ENCODE peak calls at places on chromosomes 11 and 22, in four cellular contexts. C is K562, J is GM12878, W is HepG2. M is an unnamed sample.

GRCh38 chr11:122717264-122717867 is 61.8 kb downstream of the UBASH3B start:
- DNase-seq in C (no peak), J (peak), W (no peak), M (no peak)

GRCh38 chr11:122976734-122977454 is 4.7 kb downstream of the BSX start:
- DNase-seq in C (no peak), J (no peak), W (no peak), M (no peak)

GRCh38 chr22:18068381-18068988 is 9.3 kb upstream of the PEX26 start:
- DNase-seq in C (no peak), J (no peak), W (peak), M (no peak)

GRCh38 chr11:102438311-102439062 is 14.1 kb downstream of the TMEM123 start:
- DNase-seq in C (no peak), J (no peak), W (peak), M (no peak)

GRCh38 chr11:68903288-68903630 is 373 bp downstream of the MRPL21 start:
- DNase-seq in C (no peak), J (no peak), W (no peak), M (no peak)

GRCh38 chr11:2818503-2818902 is 67.1 kb downstream of the CDKN1C start:
- DNase-seq in C (no peak), J (no peak), W (no peak), M (no peak)

GRCh38 chr22:37894939-37895670 is 11.0 kb upstream of the MICALL1 start:
- DNase-seq in C (no peak), J (no peak), W (no peak), M (no peak)

GRCh38 chr22:20316217-20316843 is 3.5 kb downstream of the DGCR6L start:
- DNase-seq in C (no peak), J (no peak), W (no peak), M (no peak)

GRCh38 chr11:61787928-61788491 is 4.4 kb downstream of the TMEM258 start:
- DNase-seq in C (peak), J (no peak), W (peak), M (peak)

GRCh38 chr22:36081023-36081431 is 52.4 kb upstream of the RBFOX2 start:
- DNase-seq in C (no peak), J (no peak), W (no peak), M (no peak)

GRCh38 chr11:90555477-90555876 is 332.6 kb upstream of the CHORDC1 start:
- DNase-seq in C (no peak), J (no peak), W (no peak), M (no peak)

GRCh38 chr22:27461470-27461869 is 340.1 kb downstream of the MN1 start:
- DNase-seq in C (no peak), J (no peak), W (no peak), M (peak)

GRCh38 chr11:113473983-113474361 is 1.2 kb downstream of the DRD2 start:
- DNase-seq in C (no peak), J (no peak), W (no peak), M (peak)

GRCh38 chr11:47494996-47495855 is 46.3 kb upstream of the RAPSN start:
- DNase-seq in C (no peak), J (no peak), W (no peak), M (no peak)

GRCh38 chr11:4044971-4045646 is 49.5 kb upstream of the RRM1 start:
- DNase-seq in C (no peak), J (no peak), W (peak), M (no peak)

GRCh38 chr11:3627291-3627690 is 14.5 kb downstream of the ART5 start:
- DNase-seq in C (no peak), J (no peak), W (no peak), M (no peak)

GRCh38 chr11:60844870-60845221 is 2.9 kb downstream of the CCDC86 start:
- DNase-seq in C (no peak), J (no peak), W (peak), M (no peak)

GRCh38 chr11:36405585-36406367 is 104.3 kb downstream of the TRAF6 start:
- DNase-seq in C (no peak), J (no peak), W (no peak), M (no peak)

GRCh38 chr11:102886999-102887398 is 12.2 kb upstream of the MMP12 start:
- DNase-seq in C (no peak), J (no peak), W (no peak), M (no peak)

GRCh38 chr11:25961539-25961938 is 370.4 kb upstream of the ANO3 start:
- DNase-seq in C (no peak), J (no peak), W (no peak), M (no peak)

GRCh38 chr11:126061707-126062678 is 673 bp downstream of the CDON start:
- DNase-seq in C (no peak), J (no peak), W (peak), M (peak)

GRCh38 chr11:72406536-72407507 is 27.5 kb downstream of the CLPB start:
- DNase-seq in C (no peak), J (no peak), W (peak), M (no peak)

GRCh38 chr11:36441610-36442208 is 68.4 kb downstream of the TRAF6 start:
- DNase-seq in C (no peak), J (peak), W (no peak), M (no peak)

GRCh38 chr22:37630839-37631435 is 8.5 kb upstream of the SH3BP1 start:
- DNase-seq in C (peak), J (no peak), W (peak), M (no peak)

GRCh38 chr11:1196516-1197391 is 26.1 kb upstream of the MUC5B start:
- DNase-seq in C (no peak), J (no peak), W (no peak), M (no peak)

GRCh38 chr22:41003041-41003440 is 51.9 kb downstream of the RBX1 start:
- DNase-seq in C (no peak), J (no peak), W (peak), M (no peak)

GRCh38 chr11:6611092-6612007 is 666 bp downstream of the TAF10 start:
- DNase-seq in C (no peak), J (no peak), W (no peak), M (no peak)

GRCh38 chr11:93498099-93499040 is 44.8 kb downstream of the SMCO4 start:
- DNase-seq in C (no peak), J (no peak), W (no peak), M (peak)

GRCh38 chr11:77136784-77137420 is 8.9 kb downstream of the MYO7A start:
- DNase-seq in C (no peak), J (no peak), W (no peak), M (no peak)

GRCh38 chr11:34512810-34513673 is 552 bp downstream of the ELF5 start:
- DNase-seq in C (peak), J (peak), W (peak), M (peak)

GRCh38 chr22:22245256-22245909 is 797 bp downstream of the VPREB1 start:
- DNase-seq in C (no peak), J (no peak), W (no peak), M (no peak)

GRCh38 chr11:120682866-120683265 is 171.3 kb downstream of the GRIK4 start:
- DNase-seq in C (no peak), J (no peak), W (no peak), M (no peak)

GRCh38 chr22:24894220-24894975 is 52.1 kb downstream of the LHFPL7 start:
- DNase-seq in C (no peak), J (no peak), W (peak), M (peak)
- TF ChIP-seq JUNB in C (no peak), J (no peak), W (peak), M (peak)

DNA sequence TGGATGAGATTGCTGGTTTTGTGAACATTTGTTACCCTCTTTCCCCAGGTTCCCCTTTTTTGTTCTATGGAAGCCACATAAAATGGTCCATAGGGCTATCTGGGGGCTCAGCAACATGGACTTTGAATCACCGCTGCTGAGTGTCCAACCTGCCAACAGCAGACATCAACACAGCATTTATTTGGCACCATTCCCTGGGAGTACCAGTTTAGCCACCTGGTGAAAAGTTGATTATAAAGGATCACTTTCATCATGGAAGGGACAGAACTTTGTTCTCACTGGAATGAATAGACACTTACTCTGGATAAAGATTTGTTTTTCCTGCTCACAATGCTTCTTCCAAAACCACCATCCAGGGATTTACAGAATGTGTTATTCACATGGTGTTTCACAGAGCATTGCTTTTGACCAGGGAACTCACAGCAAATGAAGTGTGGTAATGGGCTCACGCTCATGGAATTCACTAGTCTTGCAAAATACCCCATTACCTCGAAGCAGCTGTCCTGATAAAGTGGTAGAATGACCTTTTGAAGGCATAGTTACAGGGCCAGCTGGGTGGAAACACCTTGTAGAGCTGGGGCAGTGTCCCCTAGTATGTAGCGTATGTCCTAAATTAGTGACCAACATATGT is 43.9 kb downstream of the ADM start:
- DNase-seq in C (no peak), J (no peak), W (peak), M (no peak)
- TF ChIP-seq POLR2AphosphoS2 in C (no peak), J (no peak), W (no peak), M (no peak)

GRCh38 chr22:50547231-50547851 is 1.6 kb downstream of the KLHDC7B start:
- DNase-seq in C (peak), J (no peak), W (no peak), M (no peak)
- TF ChIP-seq JUNB in C (no peak), J (no peak), W (no peak), M (no peak)

DNA sequence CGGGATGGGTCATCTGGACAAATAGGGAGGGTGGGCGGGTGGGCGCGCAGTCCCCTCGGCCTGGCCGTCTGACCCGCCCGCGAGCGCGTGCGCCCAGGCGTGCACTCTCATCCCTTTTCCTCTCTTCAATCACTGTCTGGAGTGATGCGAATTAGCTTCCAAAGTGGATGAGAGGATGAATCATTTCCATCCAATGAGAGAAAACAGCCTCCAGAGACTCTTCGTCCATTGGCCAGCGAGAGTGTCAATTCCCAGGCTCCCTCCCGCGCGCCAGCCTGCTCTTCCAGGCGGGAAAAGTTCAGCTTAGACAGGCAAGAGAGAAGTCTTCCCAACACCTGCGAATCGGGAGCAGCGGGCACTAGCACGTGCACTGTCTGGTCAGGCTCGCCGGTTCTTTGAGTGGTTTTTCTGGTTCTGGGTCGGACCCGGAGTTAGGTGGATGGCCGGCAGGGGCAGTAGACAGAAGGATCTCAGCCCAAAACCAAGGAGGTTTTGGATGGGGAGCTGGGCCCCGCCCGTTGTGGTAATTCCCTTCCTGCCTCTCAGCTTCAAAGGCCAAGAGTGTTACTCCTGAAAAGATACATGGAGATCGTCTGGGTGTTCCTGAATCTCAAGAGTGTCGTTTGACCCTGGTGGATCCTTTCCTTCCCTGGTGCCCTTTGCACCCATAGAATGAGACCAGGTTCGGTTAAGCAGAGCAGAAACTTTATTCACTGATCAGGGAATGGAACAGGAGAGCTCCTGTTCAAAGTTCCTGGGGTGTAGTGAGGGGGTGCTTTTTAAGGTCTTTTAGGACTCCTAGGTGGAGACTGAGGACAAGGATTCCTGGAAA is 33.4 kb upstream of the GLYATL1 start:
- DNase-seq in C (peak), J (no peak), W (no peak), M (peak)
- TF ChIP-seq POLR2AphosphoS2 in C (no peak), J (no peak), W (no peak), M (no peak)

DNA sequence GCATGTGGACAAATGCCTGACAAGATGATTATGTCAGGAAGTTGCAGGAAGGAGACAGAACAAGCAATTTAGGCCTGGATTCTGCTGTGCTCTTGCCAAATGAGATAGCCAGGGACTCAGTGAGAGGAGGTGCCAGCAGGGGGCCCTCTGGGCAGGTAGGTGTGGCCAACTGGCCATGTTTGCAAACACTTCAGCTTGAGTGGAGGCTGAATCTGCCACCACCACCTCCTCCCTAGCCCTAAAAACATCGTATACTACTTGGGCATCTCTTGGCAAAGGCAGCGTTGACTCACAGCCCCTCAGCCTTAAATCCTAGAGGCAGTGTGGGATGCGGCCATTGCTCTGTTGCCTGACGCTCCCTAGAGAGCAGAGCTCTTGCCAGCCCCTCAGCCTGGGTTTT is 95.1 kb upstream of the PLET1 start:
- DNase-seq in C (peak), J (no peak), W (no peak), M (peak)
- TF ChIP-seq JUNB in C (no peak), J (no peak), W (no peak), M (no peak)

GRCh38 chr11:95490625-95491024 is 259.6 kb upstream of the SESN3 start:
- DNase-seq in C (no peak), J (no peak), W (no peak), M (no peak)

GRCh38 chr11:95487938-95488337 is 256.9 kb upstream of the SESN3 start:
- DNase-seq in C (no peak), J (no peak), W (peak), M (no peak)

GRCh38 chr11:95485115-95485900 is 254.3 kb upstream of the SESN3 start:
- DNase-seq in C (no peak), J (no peak), W (no peak), M (no peak)

GRCh38 chr11:95486979-95487378 is 256.0 kb upstream of the SESN3 start:
- DNase-seq in C (no peak), J (no peak), W (no peak), M (no peak)

GRCh38 chr11:95487391-95487790 is 256.4 kb upstream of the SESN3 start:
- DNase-seq in C (no peak), J (peak), W (no peak), M (no peak)
- TF ChIP-seq POLR2AphosphoS2 in C (no peak), J (no peak), W (no peak), M (no peak)

GRCh38 chr11:40338739-40339138 is 1120.7 kb downstream of the LRRC4C start:
- DNase-seq in C (no peak), J (no peak), W (no peak), M (no peak)
- TF ChIP-seq JUNB in C (no peak), J (no peak), W (no peak), M (no peak)